ENCODE peak calls at places on chromosomes 16 and 17, in four cellular contexts. F, W, M and O are unnamed samples.

GRCh38 chr17:17732444-17732843 is 51.2 kb downstream of the RAI1 start:
- DNase-seq in F (peak), W (no peak), M (no peak), O (no peak)

GRCh38 chr17:74547736-74548135 is 1.8 kb upstream of the CD300C start:
- DNase-seq in F (no peak), W (no peak), M (no peak), O (no peak)

GRCh38 chr16:7246578-7246977 is 86.1 kb upstream of the RBFOX1 start:
- DNase-seq in F (no peak), W (peak), M (no peak), O (no peak)

GRCh38 chr16:86431540-86431939 is 78.8 kb upstream of the FOXF1 start:
- DNase-seq in F (no peak), W (no peak), M (no peak), O (no peak)

GRCh38 chr17:63446981-63447687 is 1.0 kb upstream of the CYB561 start:
- DNase-seq in F (no peak), W (no peak), M (peak), O (no peak)

GRCh38 chr16:28292731-28293588 is 635 bp downstream of the SBK1 start:
- DNase-seq in F (no peak), W (peak), M (peak), O (no peak)

GRCh38 chr17:39527220-39527813 is 66.0 kb downstream of the CDK12 start:
- DNase-seq in F (peak), W (no peak), M (no peak), O (no peak)

GRCh38 chr16:85350973-85351372 is 238.7 kb upstream of the CIBAR2 start:
- DNase-seq in F (peak), W (no peak), M (no peak), O (no peak)

GRCh38 chr16:66740010-66740409 is 11.4 kb downstream of the DYNC1LI2 start:
- DNase-seq in F (peak), W (peak), M (no peak), O (no peak)

GRCh38 chr16:13982446-13982845 is 62.5 kb downstream of the ERCC4 start:
- DNase-seq in F (no peak), W (no peak), M (no peak), O (no peak)

GRCh38 chr17:17553217-17554195 is 38.0 kb downstream of the PEMT start:
- DNase-seq in F (no peak), W (no peak), M (no peak), O (no peak)

GRCh38 chr16:30692381-30693074 is 6.4 kb upstream of the SRCAP start:
- DNase-seq in F (no peak), W (no peak), M (no peak), O (no peak)

GRCh38 chr17:82965371-82965770 is 114.0 kb upstream of the METRNL start:
- DNase-seq in F (no peak), W (no peak), M (no peak), O (no peak)

GRCh38 chr17:27558842-27559505 is 72.0 kb upstream of the LGALS9 start:
- DNase-seq in F (no peak), W (no peak), M (no peak), O (no peak)
- TF ChIP-seq CTCF in F (no peak), W (no peak), M (no peak), O (no peak)

GRCh38 chr17:76014100-76014924 is 12.8 kb downstream of the EVPL start:
- DNase-seq in F (peak), W (peak), M (peak), O (peak)
- TF ChIP-seq CTCF in F (peak), W (peak), M (peak), O (peak)

GRCh38 chr17:81702934-81703746 is at the start of gene MRPL12:
- DNase-seq in F (peak), W (peak), M (peak), O (peak)
- TF ChIP-seq CTCF in F (no peak), W (peak), M (peak), O (peak)

GRCh38 chr17:48520631-48521045 is 10.2 kb downstream of the HOXB1 start:
- DNase-seq in F (no peak), W (no peak), M (no peak), O (no peak)

GRCh38 chr17:48519427-48519826 is 11.4 kb downstream of the HOXB1 start:
- DNase-seq in F (no peak), W (no peak), M (no peak), O (no peak)

GRCh38 chr17:48526986-48527741 is 3.6 kb downstream of the HOXB1 start:
- DNase-seq in F (no peak), W (no peak), M (no peak), O (no peak)

GRCh38 chr17:48522031-48522593 is 8.7 kb downstream of the HOXB1 start:
- DNase-seq in F (no peak), W (no peak), M (no peak), O (no peak)

DNA sequence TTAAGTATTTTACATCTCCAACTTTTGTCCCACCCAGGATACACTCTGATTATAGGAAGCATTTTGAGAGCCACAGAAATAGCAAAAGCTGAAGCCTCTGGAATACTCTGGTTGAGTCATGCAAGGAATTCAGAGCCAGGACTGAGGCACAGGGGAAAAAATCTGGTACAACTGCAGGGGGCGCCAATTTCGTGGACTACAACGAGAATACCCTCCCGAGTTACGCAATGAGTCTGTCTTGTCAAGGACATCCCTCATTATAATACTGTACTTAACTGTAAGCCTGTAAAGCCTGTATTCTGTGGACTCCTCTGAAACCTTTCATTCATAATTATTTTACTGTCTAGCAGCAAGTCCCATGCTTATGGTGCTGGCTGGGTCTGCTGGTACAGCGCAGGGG is 7.8 kb downstream of the HOXB1 start:
- DNase-seq in F (no peak), W (no peak), M (no peak), O (no peak)
- TF ChIP-seq CTCF in F (peak), W (peak), M (no peak), O (no peak)

DNA sequence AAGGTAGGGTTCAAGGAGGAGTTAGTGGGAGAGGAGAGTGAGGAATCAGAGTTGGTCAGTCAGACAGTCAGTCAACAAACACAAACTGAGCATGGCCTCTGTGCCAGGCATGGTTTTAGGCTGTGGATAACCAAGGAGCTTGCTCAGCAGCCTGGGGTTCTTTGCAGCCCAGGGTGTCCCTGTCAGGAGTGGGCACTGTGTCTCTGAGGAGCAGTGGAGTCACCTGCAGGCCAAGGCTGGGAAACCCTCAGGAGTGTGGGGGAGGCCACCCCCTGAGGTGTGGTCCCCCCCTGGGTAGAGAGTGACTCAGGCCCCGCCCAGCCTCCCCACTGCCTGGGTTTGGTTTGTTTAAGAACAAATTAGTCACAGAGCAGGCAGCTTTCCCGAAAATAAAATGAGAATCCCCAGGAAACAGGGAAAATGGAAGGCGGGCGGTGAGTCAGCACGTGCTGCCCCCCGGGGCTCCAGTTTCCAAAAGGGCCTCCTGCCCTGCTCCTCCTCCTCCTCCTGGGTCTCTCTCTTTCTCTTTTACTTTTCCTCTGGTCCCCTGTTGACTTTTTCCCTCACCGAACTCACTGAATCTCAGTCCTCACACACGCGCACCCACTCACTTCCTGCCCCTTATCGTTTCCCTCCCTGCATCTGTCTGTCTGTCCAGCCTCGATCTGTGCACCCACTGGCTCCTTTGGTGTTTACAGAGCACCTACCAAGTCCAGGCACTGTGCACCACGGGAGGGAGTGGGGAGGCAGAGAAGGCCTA is 44.3 kb downstream of the SOCS3 start:
- DNase-seq in F (peak), W (no peak), M (peak), O (no peak)
- TF ChIP-seq CTCF in F (peak), W (no peak), M (no peak), O (no peak)

DNA sequence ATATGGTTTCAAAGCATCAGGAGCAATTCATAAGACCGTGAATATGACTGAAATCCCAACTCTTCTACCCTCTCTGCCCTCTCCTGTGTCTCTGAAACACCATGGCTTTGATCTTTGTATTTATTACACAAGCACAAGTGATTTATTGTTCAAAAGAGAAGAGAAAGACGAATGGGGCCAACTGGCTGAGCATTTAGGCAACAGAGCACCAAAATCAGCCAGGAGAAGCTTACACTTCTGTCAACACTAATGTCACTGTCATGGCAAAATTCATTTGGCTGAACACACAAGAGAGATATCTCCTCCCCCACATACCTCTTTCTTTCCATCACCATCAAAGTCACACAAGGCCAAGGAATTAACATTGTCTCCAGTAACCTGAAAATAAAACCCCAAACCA is 9.3 kb downstream of the BBS2 start:
- DNase-seq in F (no peak), W (no peak), M (no peak), O (no peak)
- TF ChIP-seq CTCF in F (no peak), W (no peak), M (no peak), O (no peak)

DNA sequence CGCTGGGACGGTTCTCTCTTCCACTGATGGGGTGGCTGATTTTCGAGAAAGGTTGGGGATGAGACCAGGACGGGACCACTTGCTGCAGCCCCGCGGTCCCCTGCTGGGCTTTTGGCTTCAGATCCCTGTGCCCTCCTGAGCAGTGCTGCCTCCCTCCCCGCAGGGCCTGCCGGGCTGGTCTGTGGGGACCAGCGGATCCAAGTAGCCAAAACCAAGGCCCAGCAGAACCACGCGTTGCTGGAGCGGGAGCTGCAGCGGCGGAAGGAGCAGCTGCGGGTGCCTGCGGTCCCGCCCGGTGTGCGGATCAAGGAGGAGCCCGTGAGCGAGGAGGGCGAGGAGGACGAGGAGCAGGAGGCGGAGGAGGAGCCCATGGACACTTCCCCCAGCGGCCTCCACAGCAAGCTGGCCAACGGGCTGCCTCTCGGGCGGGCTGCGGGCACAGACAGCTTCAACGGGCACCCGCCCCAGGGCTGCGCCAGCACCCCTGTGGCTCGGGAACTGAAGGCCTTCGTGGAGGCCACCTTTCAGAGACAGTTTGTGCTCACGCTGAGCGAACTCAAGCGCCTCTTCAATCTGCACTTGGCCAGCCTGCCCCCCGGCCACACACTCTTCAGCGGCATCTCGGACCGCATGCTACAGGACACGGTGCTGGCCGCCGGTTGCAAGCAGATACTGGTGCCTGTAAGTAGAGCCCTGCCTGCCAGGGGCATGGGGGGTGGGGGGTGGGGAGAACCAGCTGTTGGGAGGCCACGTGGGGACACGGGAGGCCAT is 28.6 kb downstream of the POLR3E start:
- DNase-seq in F (no peak), W (no peak), M (no peak), O (no peak)
- TF ChIP-seq CTCF in F (no peak), W (no peak), M (no peak), O (no peak)

DNA sequence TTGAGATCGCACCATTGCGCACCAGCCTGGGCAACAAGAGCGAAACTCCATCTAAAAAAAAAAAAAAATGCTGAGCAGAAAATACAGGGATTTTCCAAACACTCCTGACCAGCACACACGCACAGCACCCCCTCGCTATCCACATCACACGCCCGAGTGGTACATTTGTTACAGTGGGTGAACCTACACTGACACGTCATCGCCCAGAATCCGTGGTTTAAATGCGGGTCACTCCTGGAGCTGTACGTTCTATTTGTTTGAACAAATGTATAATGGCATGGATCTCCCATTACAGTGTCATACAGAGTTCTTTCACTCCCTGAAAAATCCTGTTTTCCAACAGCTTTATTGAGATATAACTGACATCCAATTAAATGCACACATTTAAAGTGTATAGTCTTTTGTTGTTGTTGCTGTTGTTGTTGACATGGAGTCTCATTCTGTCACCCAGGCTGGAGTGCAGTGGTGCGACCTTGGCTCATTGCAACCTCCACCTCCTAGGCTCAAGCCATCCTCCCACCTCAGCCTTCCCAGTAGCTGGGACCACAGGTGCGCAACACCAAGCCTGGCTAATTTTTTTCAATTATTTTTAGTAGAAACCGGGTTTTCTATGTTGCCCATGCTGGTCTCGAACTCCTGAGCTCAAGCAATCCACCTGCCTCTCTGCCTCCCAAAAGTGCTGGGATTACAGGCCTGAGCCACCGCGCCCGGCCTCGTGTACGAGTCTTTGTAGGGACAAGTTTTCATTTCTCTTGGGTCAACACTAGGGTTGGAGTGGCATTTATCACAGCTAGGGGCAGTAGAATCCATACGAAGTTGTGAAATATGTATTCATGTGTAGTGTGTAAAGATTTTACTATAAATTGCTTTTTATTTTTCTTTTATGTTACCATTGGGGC is 4.4 kb upstream of the CARHSP1 start:
- DNase-seq in F (no peak), W (no peak), M (no peak), O (no peak)
- TF ChIP-seq CTCF in F (peak), W (peak), M (no peak), O (no peak)

DNA sequence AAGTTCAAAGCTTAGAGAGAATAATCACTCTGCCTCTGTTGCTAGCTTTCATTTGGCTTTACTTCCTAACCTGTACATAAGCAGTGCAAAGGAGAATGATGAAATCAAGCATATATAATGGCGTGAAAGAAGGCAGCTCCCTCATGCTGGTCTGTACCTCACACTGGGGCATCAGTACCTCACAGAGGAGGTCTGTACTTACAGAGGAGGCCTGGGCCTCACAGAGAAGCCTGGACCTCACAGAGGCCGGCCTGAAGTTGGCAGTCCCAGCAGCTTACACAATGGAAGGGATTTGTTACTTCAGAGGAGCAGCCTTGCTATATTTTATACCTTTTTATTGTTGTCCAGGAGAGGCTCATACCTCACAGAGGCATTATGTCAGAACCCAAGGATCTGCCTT is 53.2 kb upstream of the MSI2 start:
- DNase-seq in F (no peak), W (no peak), M (no peak), O (no peak)
- TF ChIP-seq CTCF in F (no peak), W (no peak), M (no peak), O (no peak)